ENCODE peak calls at places on chromosome X, in ten cellular contexts. One of them, this sample, is unnamed.

GRCh38 chrX:72306851-72307645 is 1.3 kb upstream of the CITED1 start:
- DNase-seq in Peyer's patch: peak; percentile 67
- DNase-seq in hippocampal formation: peak; percentile 34
- DNase-seq in activated naive CD8-positive, alpha-beta T cell treated with anti-CD3 and anti-CD28 coated beads, Interleukin-2, amount 50 U/mL, for 24 hours: peak; percentile 10
- DNase-seq in HTR-8/SVneo: peak; percentile 80
- DNase-seq in T-helper 9 cell: no peak
- DNase-seq in pancreas: peak; percentile 85
- DNase-seq in NCI-H446: peak; percentile 68
- DNase-seq in activated T-helper 1 cell treated with anti-CD3 and anti-CD28 coated beads, Interleukin-2, amount 50 U/mL, for 16 hours: no peak
- DNase-seq in H7: peak; percentile 75
- DNase-seq in this sample: peak; percentile 30

GRCh38 chrX:110081320-110081719 is 78.4 kb downstream of the TMEM164 start:
- DNase-seq in NCI-H446: no peak
- DNase-seq in HTR-8/SVneo: no peak
- DNase-seq in activated naive CD8-positive, alpha-beta T cell treated with anti-CD3 and anti-CD28 coated beads, Interleukin-2, amount 50 U/mL, for 24 hours: no peak
- DNase-seq in activated T-helper 1 cell treated with anti-CD3 and anti-CD28 coated beads, Interleukin-2, amount 50 U/mL, for 16 hours: no peak
- DNase-seq in T-helper 9 cell: no peak
- DNase-seq in hippocampal formation: no peak
- DNase-seq in H7: no peak
- DNase-seq in pancreas: no peak
- DNase-seq in Peyer's patch: no peak
- DNase-seq in this sample: no peak

GRCh38 chrX:108221481-108221880 is 129.9 kb downstream of the ATG4A start:
- DNase-seq in hippocampal formation: no peak
- DNase-seq in H7: no peak
- DNase-seq in HTR-8/SVneo: no peak
- DNase-seq in Peyer's patch: no peak
- DNase-seq in activated T-helper 1 cell treated with anti-CD3 and anti-CD28 coated beads, Interleukin-2, amount 50 U/mL, for 16 hours: no peak
- DNase-seq in T-helper 9 cell: no peak
- DNase-seq in pancreas: no peak
- DNase-seq in activated naive CD8-positive, alpha-beta T cell treated with anti-CD3 and anti-CD28 coated beads, Interleukin-2, amount 50 U/mL, for 24 hours: no peak
- DNase-seq in NCI-H446: no peak
- DNase-seq in this sample: no peak

GRCh38 chrX:121761845-121762244 is 714.4 kb downstream of the GLUD2 start:
- DNase-seq in Peyer's patch: no peak
- DNase-seq in H7: no peak
- DNase-seq in NCI-H446: no peak
- DNase-seq in activated T-helper 1 cell treated with anti-CD3 and anti-CD28 coated beads, Interleukin-2, amount 50 U/mL, for 16 hours: no peak
- DNase-seq in T-helper 9 cell: no peak
- DNase-seq in pancreas: no peak
- DNase-seq in hippocampal formation: no peak
- DNase-seq in activated naive CD8-positive, alpha-beta T cell treated with anti-CD3 and anti-CD28 coated beads, Interleukin-2, amount 50 U/mL, for 24 hours: no peak
- DNase-seq in HTR-8/SVneo: no peak
- DNase-seq in this sample: no peak

GRCh38 chrX:106939566-106939965 is 19.4 kb downstream of the CLDN2 start:
- DNase-seq in activated naive CD8-positive, alpha-beta T cell treated with anti-CD3 and anti-CD28 coated beads, Interleukin-2, amount 50 U/mL, for 24 hours: no peak
- DNase-seq in activated T-helper 1 cell treated with anti-CD3 and anti-CD28 coated beads, Interleukin-2, amount 50 U/mL, for 16 hours: no peak
- DNase-seq in T-helper 9 cell: no peak
- DNase-seq in NCI-H446: no peak
- DNase-seq in Peyer's patch: no peak
- DNase-seq in hippocampal formation: no peak
- DNase-seq in H7: no peak
- DNase-seq in pancreas: no peak
- DNase-seq in HTR-8/SVneo: no peak
- DNase-seq in this sample: no peak

GRCh38 chrX:115183980-115184379 is 5.2 kb upstream of the RBMXL3 start:
- DNase-seq in Peyer's patch: no peak
- DNase-seq in activated naive CD8-positive, alpha-beta T cell treated with anti-CD3 and anti-CD28 coated beads, Interleukin-2, amount 50 U/mL, for 24 hours: no peak
- DNase-seq in pancreas: no peak
- DNase-seq in hippocampal formation: no peak
- DNase-seq in HTR-8/SVneo: no peak
- DNase-seq in H7: no peak
- DNase-seq in T-helper 9 cell: no peak
- DNase-seq in activated T-helper 1 cell treated with anti-CD3 and anti-CD28 coated beads, Interleukin-2, amount 50 U/mL, for 16 hours: no peak
- DNase-seq in NCI-H446: no peak
- DNase-seq in this sample: no peak

GRCh38 chrX:11435568-11435967 is 142.4 kb downstream of the AMELX start:
- DNase-seq in HTR-8/SVneo: no peak
- DNase-seq in H7: no peak
- DNase-seq in T-helper 9 cell: no peak
- DNase-seq in activated T-helper 1 cell treated with anti-CD3 and anti-CD28 coated beads, Interleukin-2, amount 50 U/mL, for 16 hours: no peak
- DNase-seq in pancreas: no peak
- DNase-seq in hippocampal formation: no peak
- DNase-seq in activated naive CD8-positive, alpha-beta T cell treated with anti-CD3 and anti-CD28 coated beads, Interleukin-2, amount 50 U/mL, for 24 hours: no peak
- DNase-seq in Peyer's patch: no peak
- DNase-seq in NCI-H446: no peak
- DNase-seq in this sample: no peak

GRCh38 chrX:12701625-12702024 is 89.6 kb upstream of the PRPS2 start:
- DNase-seq in activated T-helper 1 cell treated with anti-CD3 and anti-CD28 coated beads, Interleukin-2, amount 50 U/mL, for 16 hours: no peak
- DNase-seq in hippocampal formation: peak; percentile 1
- DNase-seq in Peyer's patch: peak; percentile 48
- DNase-seq in pancreas: peak; percentile 78
- DNase-seq in T-helper 9 cell: no peak
- DNase-seq in HTR-8/SVneo: peak; percentile 41
- DNase-seq in activated naive CD8-positive, alpha-beta T cell treated with anti-CD3 and anti-CD28 coated beads, Interleukin-2, amount 50 U/mL, for 24 hours: peak; percentile 23
- DNase-seq in NCI-H446: peak; percentile 78
- DNase-seq in H7: peak; percentile 42
- DNase-seq in this sample: no peak

GRCh38 chrX:139158256-139158655 is 372.3 kb upstream of the F9 start:
- DNase-seq in hippocampal formation: no peak
- DNase-seq in H7: no peak
- DNase-seq in activated T-helper 1 cell treated with anti-CD3 and anti-CD28 coated beads, Interleukin-2, amount 50 U/mL, for 16 hours: no peak
- DNase-seq in activated naive CD8-positive, alpha-beta T cell treated with anti-CD3 and anti-CD28 coated beads, Interleukin-2, amount 50 U/mL, for 24 hours: no peak
- DNase-seq in HTR-8/SVneo: no peak
- DNase-seq in Peyer's patch: no peak
- DNase-seq in T-helper 9 cell: no peak
- DNase-seq in pancreas: no peak
- DNase-seq in NCI-H446: no peak
- DNase-seq in this sample: no peak